ENCODE peak calls at places on chromosomes 11 and 22, in six cellular contexts. P, O, B, L, T and Z are unnamed samples.
A peak's percentile ranks its signal among the peaks of the same experiment; 100 is the strongest.

GRCh38 chr11:99257131-99257530 is 236.4 kb downstream of the CNTN5 start:
- DNase-seq in P (no peak), B (no peak), L (no peak), O (no peak), T (no peak), Z (no peak)

GRCh38 chr22:35386670-35387288 is 5.9 kb downstream of the HMOX1 start:
- DNase-seq in L (no peak), B (no peak), T (no peak), O (no peak), P (no peak), Z (no peak)

GRCh38 chr22:19597399-19597735 is 73.2 kb upstream of the CLDN5 start:
- DNase-seq in B (no peak), O (no peak), L (no peak), P (peak; percentile 30), T (peak; percentile 45), Z (no peak)

GRCh38 chr11:126194121-126194543 is 17.3 kb downstream of the RPUSD4 start:
- DNase-seq in P (peak; percentile 67), T (no peak), O (no peak), L (peak; percentile 82), B (peak; percentile 28), Z (no peak)

GRCh38 chr11:76903325-76903724 is 42.6 kb downstream of the ACER3 start:
- DNase-seq in B (peak; percentile 33), L (no peak), T (no peak), O (no peak), P (no peak), Z (no peak)

GRCh38 chr11:7851391-7851790 is 54.6 kb upstream of the OR5P2 start:
- DNase-seq in P (no peak), L (no peak), B (no peak), O (no peak), T (no peak), Z (no peak)

GRCh38 chr11:76321820-76322524 is 59.0 kb downstream of the THAP12 start:
- DNase-seq in O (no peak), T (peak; percentile 65), P (no peak), B (no peak), L (no peak), Z (no peak)

GRCh38 chr11:120062561-120062930 is 75.4 kb downstream of the TRIM29 start:
- DNase-seq in B (no peak), P (no peak), T (no peak), O (no peak), L (no peak), Z (no peak)

GRCh38 chr11:66020618-66021357 is 5.5 kb downstream of the CATSPER1 start:
- DNase-seq in L (no peak), O (no peak), P (peak; percentile 78), B (no peak), T (peak; percentile 84), Z (no peak)

GRCh38 chr22:26170795-26171194 is 1.5 kb downstream of the SEZ6L start:
- DNase-seq in P (no peak), T (no peak), L (peak; percentile 62), B (no peak), O (no peak), Z (no peak)

GRCh38 chr11:77381749-77382693 is 80.5 kb upstream of the GDPD4 start:
- DNase-seq in O (no peak), T (no peak), L (no peak), B (no peak), P (peak; percentile 23), Z (no peak)

GRCh38 chr11:17472467-17472866 is 4.2 kb downstream of the ABCC8 start:
- DNase-seq in P (no peak), L (peak; percentile 72), B (no peak), T (no peak), O (no peak), Z (no peak)

GRCh38 chr22:41237707-41238569 is 2.8 kb downstream of the CHADL start:
- DNase-seq in O (no peak), B (peak; percentile 75), P (peak; percentile 31), L (peak; percentile 61), T (peak; percentile 97), Z (peak; percentile 97)

DNA sequence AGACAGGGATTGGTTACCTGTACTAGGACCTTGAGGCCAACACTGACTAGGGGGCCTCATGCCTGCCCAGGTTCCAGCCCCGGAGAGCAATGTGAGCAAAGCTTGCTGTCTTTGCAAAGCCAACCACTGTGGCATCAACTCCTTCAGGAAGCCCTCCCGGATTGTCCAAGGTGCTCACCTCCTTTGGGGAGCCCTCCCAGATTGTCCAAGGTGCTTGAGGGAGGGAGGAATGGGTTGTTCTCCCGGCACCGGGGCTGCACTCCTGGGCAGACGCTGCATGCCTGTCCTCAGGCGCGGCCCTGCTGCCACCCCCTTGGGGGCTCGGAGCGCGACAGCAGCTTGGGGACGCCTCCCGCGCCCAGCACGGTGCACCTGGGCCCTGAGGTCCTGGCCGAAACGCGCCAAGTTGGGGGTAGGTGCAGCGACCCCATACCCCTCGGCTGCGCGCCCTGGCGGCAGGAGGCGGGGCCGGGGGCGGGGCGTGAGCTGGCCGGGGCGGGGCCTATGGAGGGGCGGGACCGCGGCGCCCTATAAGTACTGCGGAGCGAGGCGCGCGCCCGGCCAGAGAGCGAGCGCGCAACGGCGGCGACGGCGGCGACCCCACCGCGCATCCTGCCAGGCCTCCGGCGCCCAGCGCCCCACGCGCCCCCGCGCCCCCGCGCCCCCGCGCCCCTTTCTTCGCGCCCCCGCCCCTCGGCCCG is at the start of gene CD81:
- DNase-seq in B (no peak), L (peak; percentile 96), O (no peak), T (peak; percentile 91), P (no peak), Z (peak; percentile 87)
- TF ChIP-seq POLR2AphosphoS5 in B (peak; percentile 63), L (peak; percentile 77), O (peak; percentile 47), T (peak; percentile 93), P (peak; percentile 92), Z (peak; percentile 56)

GRCh38 chr11:61955031-61955415 is 4.9 kb downstream of the BEST1 start:
- DNase-seq in L (no peak), O (no peak), P (no peak), B (no peak), T (peak; percentile 91), Z (no peak)
- TF ChIP-seq POLR2AphosphoS5 in L (no peak), O (no peak), P (no peak), B (peak; percentile 34), T (peak; percentile 87), Z (no peak)

DNA sequence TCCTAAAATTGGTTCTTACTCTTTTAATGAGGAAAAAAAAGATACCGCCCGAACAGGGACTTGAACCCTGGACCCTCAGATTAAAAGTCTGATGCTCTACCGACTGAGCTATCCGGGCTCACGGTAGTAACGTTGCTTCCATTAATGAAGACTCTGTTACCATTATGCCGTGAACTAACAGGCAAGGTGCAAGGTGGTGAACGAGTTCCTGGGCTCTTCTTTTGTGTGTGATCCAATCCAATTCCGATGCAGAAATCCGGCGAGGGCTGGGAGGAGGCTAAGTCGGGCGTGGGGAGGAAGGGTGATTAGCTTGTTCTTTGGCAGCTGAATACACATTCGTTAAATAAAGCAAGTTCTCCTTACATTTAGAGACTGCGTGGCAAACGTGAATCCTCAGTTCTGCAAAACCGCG is 49.0 kb downstream of the OR4D9 start:
- DNase-seq in P (peak; percentile 86), T (no peak), O (no peak), L (peak; percentile 64), B (peak; percentile 68), Z (peak; percentile 41)
- TF ChIP-seq POLR2AphosphoS5 in P (peak; percentile 5), T (no peak), O (peak; percentile 58), L (no peak), B (peak; percentile 76), Z (no peak)

GRCh38 chr11:132222345-132222744 is 851.9 kb downstream of the NTM start:
- DNase-seq in B (no peak), T (no peak), O (no peak), L (no peak), P (no peak), Z (no peak)

GRCh38 chr11:132217856-132218255 is 847.4 kb downstream of the NTM start:
- DNase-seq in L (no peak), B (no peak), O (no peak), P (no peak), T (no peak), Z (no peak)

GRCh38 chr11:132220464-132220863 is 850.0 kb downstream of the NTM start:
- DNase-seq in L (no peak), P (no peak), B (no peak), T (no peak), O (no peak), Z (no peak)
- TF ChIP-seq POLR2AphosphoS5 in L (peak; percentile 45), P (no peak), B (no peak), T (no peak), O (no peak), Z (no peak)

GRCh38 chr11:94647926-94648325 is 80.8 kb downstream of the PIWIL4 start:
- DNase-seq in L (peak; percentile 40), T (no peak), P (no peak), B (no peak), O (no peak), Z (no peak)

GRCh38 chr11:94649254-94649653 is 82.1 kb downstream of the PIWIL4 start:
- DNase-seq in B (no peak), P (no peak), L (peak; percentile 71), O (no peak), T (no peak), Z (no peak)

GRCh38 chr11:94648789-94649188 is 81.6 kb downstream of the PIWIL4 start:
- DNase-seq in P (no peak), L (no peak), T (no peak), B (no peak), O (no peak), Z (no peak)

GRCh38 chr11:94650756-94651155 is 83.6 kb downstream of the PIWIL4 start:
- DNase-seq in B (no peak), O (no peak), P (no peak), T (no peak), L (no peak), Z (no peak)

GRCh38 chr11:94649925-94650623 is 82.9 kb downstream of the PIWIL4 start:
- DNase-seq in O (no peak), T (no peak), L (no peak), P (no peak), B (no peak), Z (no peak)
- TF ChIP-seq POLR2AphosphoS5 in O (no peak), T (no peak), L (no peak), P (no peak), B (no peak), Z (no peak)